ENCODE peak calls at places on chromosomes 7 and 10, in ten cellular contexts. G, D, B, S, U, K, C, W, X and E are unnamed samples.

GRCh38 chr10:11595395-11595692 is 16.1 kb downstream of the USP6NL start:
- DNase-seq in U (no peak), S (no peak), K (no peak), D (no peak), X (no peak), G (no peak), W (no peak), C (no peak), B (peak; percentile 73), E (no peak)

GRCh38 chr10:71748671-71749191 is 24.6 kb downstream of the VSIR start:
- DNase-seq in D (peak; percentile 55), U (no peak), G (peak; percentile 73), C (peak; percentile 65), K (no peak), X (no peak), B (no peak), S (no peak), W (peak; percentile 79), E (peak; percentile 67)

GRCh38 chr10:11424456-11425287 is 186.8 kb downstream of the USP6NL start:
- DNase-seq in S (peak; percentile 24), U (no peak), B (peak; percentile 46), C (peak; percentile 74), K (no peak), D (peak; percentile 25), X (peak; percentile 87), W (peak; percentile 42), G (peak; percentile 27), E (peak; percentile 64)

GRCh38 chr10:74011016-74011415 is 13.1 kb downstream of the VCL start:
- DNase-seq in W (no peak), G (no peak), D (no peak), K (no peak), B (no peak), C (no peak), U (no peak), S (no peak), X (no peak), E (no peak)

GRCh38 chr7:462173-463103 is 57.2 kb downstream of the PDGFA start:
- DNase-seq in S (no peak), K (no peak), D (no peak), B (no peak), W (no peak), G (no peak), X (no peak), U (no peak), C (no peak), E (no peak)

GRCh38 chr7:4204530-4205165 is 477.4 kb upstream of the FOXK1 start:
- DNase-seq in C (no peak), G (no peak), W (no peak), X (peak; percentile 81), B (no peak), S (no peak), K (no peak), D (no peak), U (no peak), E (no peak)

GRCh38 chr10:69732147-69732825 is 69.4 kb upstream of the COL13A1 start:
- DNase-seq in U (no peak), S (no peak), B (no peak), W (no peak), C (no peak), D (no peak), K (no peak), G (no peak), X (no peak), E (no peak)

GRCh38 chr10:86017841-86018734 is 348.5 kb downstream of the GRID1 start:
- DNase-seq in G (no peak), U (no peak), S (no peak), K (no peak), X (no peak), C (no peak), W (no peak), B (no peak), D (no peak), E (no peak)

GRCh38 chr7:69911337-69911736 is 313.1 kb downstream of the AUTS2 start:
- DNase-seq in G (no peak), W (no peak), D (no peak), K (no peak), U (no peak), C (no peak), B (no peak), S (no peak), X (no peak), E (no peak)

GRCh38 chr7:42947531-42947930 is 15.4 kb downstream of the MRPL32 start:
- DNase-seq in X (no peak), C (no peak), D (no peak), G (no peak), U (no peak), B (no peak), W (no peak), S (no peak), K (no peak), E (no peak)

GRCh38 chr10:23294638-23295247 is 49.9 kb downstream of the C10orf67 start:
- DNase-seq in W (no peak), D (no peak), S (no peak), C (no peak), U (no peak), G (no peak), K (no peak), X (peak; percentile 62), B (no peak), E (no peak)

GRCh38 chr7:157787275-157787701 is 450.5 kb downstream of the DNAJB6 start:
- DNase-seq in D (no peak), W (no peak), C (no peak), K (no peak), B (no peak), X (no peak), U (no peak), G (no peak), S (no peak), E (no peak)

GRCh38 chr7:39703143-39703542 is 79.8 kb downstream of the RALA start:
- DNase-seq in X (peak; percentile 39), K (no peak), G (no peak), C (no peak), S (no peak), U (no peak), W (no peak), B (peak; percentile 32), D (no peak), E (no peak)

GRCh38 chr10:35690534-35690933 is 48.4 kb upstream of the FZD8 start:
- DNase-seq in W (peak; percentile 30), C (no peak), B (no peak), G (peak; percentile 33), X (no peak), D (no peak), K (no peak), S (no peak), U (no peak), E (no peak)

GRCh38 chr7:142716596-142716995 is 32.7 kb upstream of the PRSS1 start:
- DNase-seq in X (no peak), K (no peak), S (no peak), U (no peak), B (peak; percentile 7), C (no peak), G (no peak), W (no peak), D (no peak), E (no peak)

GRCh38 chr10:944034-944831 is 12.7 kb upstream of the LARP4B start:
- DNase-seq in C (peak; percentile 39), D (no peak), B (peak; percentile 48), G (peak; percentile 44), K (peak; percentile 25), U (no peak), S (no peak), X (no peak), W (no peak), E (no peak)

GRCh38 chr10:51468424-51468823 is 231.0 kb downstream of the CSTF2T start:
- DNase-seq in K (no peak), S (no peak), X (no peak), W (no peak), B (no peak), U (no peak), C (no peak), D (no peak), G (no peak), E (no peak)

GRCh38 chr10:73875139-73875475 is 752 bp upstream of the CAMK2G start:
- DNase-seq in K (no peak), B (no peak), G (no peak), U (no peak), C (peak; percentile 60), D (no peak), X (no peak), S (no peak), W (no peak), E (peak; percentile 69)

GRCh38 chr10:93570383-93570782 is 3.9 kb downstream of the FFAR4 start:
- DNase-seq in G (no peak), U (no peak), K (no peak), B (no peak), W (no peak), S (no peak), D (no peak), X (peak; percentile 18), C (no peak), E (no peak)

GRCh38 chr10:77305650-77306632 is 331.7 kb downstream of the KCNMA1 start:
- DNase-seq in B (no peak), S (no peak), D (no peak), K (no peak), X (no peak), G (no peak), U (no peak), W (no peak), C (no peak), E (no peak)

GRCh38 chr7:140230517-140230861 is 53.7 kb upstream of the KDM7A start:
- DNase-seq in G (peak; percentile 28), D (no peak), U (peak; percentile 71), X (no peak), C (peak; percentile 50), K (no peak), S (peak; percentile 12), B (no peak), W (peak; percentile 80), E (peak; percentile 55)

GRCh38 chr7:120274482-120274881 is 1.5 kb downstream of the KCND2 start:
- DNase-seq in D (no peak), U (no peak), K (no peak), W (no peak), C (no peak), S (no peak), B (no peak), G (no peak), X (no peak), E (no peak)

GRCh38 chr10:71753091-71753959 is 20.0 kb downstream of the VSIR start:
- DNase-seq in B (no peak), X (no peak), K (no peak), U (no peak), C (no peak), G (peak; percentile 71), S (no peak), W (peak; percentile 63), D (no peak), E (no peak)

GRCh38 chr10:33476757-33477273 is 142.3 kb upstream of the NRP1 start:
- DNase-seq in X (no peak), U (no peak), S (no peak), B (no peak), W (no peak), K (no peak), D (peak; percentile 6), C (no peak), G (no peak), E (no peak)

GRCh38 chr7:148501707-148502139 is 88.8 kb upstream of the C7orf33 start:
- DNase-seq in D (no peak), K (no peak), W (peak; percentile 44), B (no peak), C (peak; percentile 40), U (peak; percentile 2), S (no peak), X (peak; percentile 76), G (no peak), E (no peak)

GRCh38 chr10:84665883-84666463 is 337.6 kb downstream of the CCSER2 start:
- DNase-seq in G (no peak), U (no peak), S (no peak), W (peak; percentile 25), B (no peak), D (no peak), C (peak; percentile 37), K (no peak), X (peak; percentile 88), E (peak; percentile 23)

GRCh38 chr7:23617482-23617881 is 20.3 kb downstream of the CCDC126 start:
- DNase-seq in C (no peak), U (no peak), W (no peak), G (no peak), B (no peak), K (no peak), D (no peak), X (no peak), S (no peak), E (no peak)

GRCh38 chr10:109773818-109774440 is 149.4 kb downstream of the XPNPEP1 start:
- DNase-seq in G (no peak), W (no peak), X (peak; percentile 60), D (no peak), K (no peak), B (peak; percentile 14), S (peak; percentile 20), U (no peak), C (peak; percentile 18), E (peak; percentile 27)